ENCODE peak calls at places on chromosomes 12 and 14, in seven cellular contexts. W, R, V, O, J, Z and S are unnamed samples.

GRCh38 chr12:15856097-15856982 is 25.8 kb upstream of the STRAP start:
- DNase-seq in Z (peak; percentile 76), O (peak; percentile 45), R (peak; percentile 48), J (no peak), W (peak; percentile 82), V (peak; percentile 38), S (peak; percentile 45)

GRCh38 chr12:98863167-98863566 is 218.1 kb downstream of the APAF1 start:
- DNase-seq in Z (no peak), O (no peak), W (no peak), R (no peak), V (no peak), J (peak; percentile 49), S (no peak)

GRCh38 chr14:31726337-31726736 is 165.1 kb downstream of the NUBPL start:
- DNase-seq in W (no peak), J (no peak), V (no peak), Z (no peak), R (no peak), O (no peak), S (no peak)

GRCh38 chr14:96237641-96238040 is 18.4 kb upstream of the BDKRB1 start:
- DNase-seq in O (no peak), J (no peak), W (no peak), Z (no peak), R (no peak), V (no peak), S (no peak)

GRCh38 chr12:47247418-47247817 is 167.7 kb upstream of the AMIGO2 start:
- DNase-seq in J (no peak), R (peak; percentile 23), Z (no peak), V (no peak), W (no peak), O (no peak), S (no peak)

GRCh38 chr12:111692575-111693210 is 6.8 kb downstream of the ACAD10 start:
- DNase-seq in Z (peak; percentile 14), W (peak; percentile 13), O (peak; percentile 60), R (no peak), V (no peak), J (peak; percentile 28), S (peak; percentile 34)

GRCh38 chr12:14774944-14775651 is 28.2 kb downstream of the WBP11 start:
- DNase-seq in V (peak; percentile 53), Z (peak; percentile 63), J (no peak), O (peak; percentile 47), R (no peak), W (peak; percentile 70), S (peak; percentile 70)

GRCh38 chr14:96055065-96055752 is 16.0 kb downstream of the C14orf132 start:
- DNase-seq in V (no peak), O (no peak), J (no peak), Z (peak; percentile 58), W (peak; percentile 6), R (no peak), S (peak; percentile 17)

GRCh38 chr12:50265770-50266524 is 17.4 kb downstream of the LIMA1 start:
- DNase-seq in Z (no peak), R (no peak), V (no peak), W (no peak), O (no peak), J (no peak), S (no peak)

GRCh38 chr14:30225171-30225570 is 297.5 kb upstream of the PRKD1 start:
- DNase-seq in V (no peak), W (peak; percentile 8), Z (peak; percentile 97), J (no peak), R (no peak), O (no peak), S (no peak)

GRCh38 chr14:70782361-70782760 is 27.0 kb downstream of the MAP3K9 start:
- DNase-seq in J (no peak), R (no peak), W (no peak), V (peak; percentile 97), Z (peak; percentile 38), O (peak; percentile 44), S (no peak)